ENCODE peak calls at places on chromosomes 7 and 10, in ten cellular contexts. L is stimulated activated CD8-positive, alpha-beta memory T cell treated with anti-CD3 and anti-CD28 coated beads, Interleukin-4, amount 100 ng/mL, for 24 hours; M is non-pigmented ciliary epithelial cell; Y is GM23248; I is globus pallidus; P is germinal center; V is posterior cingulate gyrus; O is KBM-7; Q is HS-5; A is NCI-H1092 treated with DMSO at 0.1 percent for 48 hours. S is an unnamed sample.
A peak's percentile ranks its signal among the peaks of the same experiment; 100 is the strongest.

GRCh38 chr7:99794585-99795502 is 10.9 kb upstream of the CYP3A4 start:
- DNase-seq in L (no peak), M (no peak), Y (peak; percentile 7), I (no peak), P (no peak), V (no peak), O (no peak), Q (peak; percentile 32), A (no peak), S (no peak)

GRCh38 chr7:157660971-157661610 is 324.3 kb downstream of the DNAJB6 start:
- DNase-seq in L (no peak), M (no peak), Y (no peak), I (no peak), P (no peak), V (no peak), O (no peak), Q (no peak), A (no peak), S (no peak)

GRCh38 chr7:107212719-107213118 is 43.9 kb downstream of the HBP1 start:
- DNase-seq in L (no peak), M (no peak), Y (no peak), I (no peak), P (no peak), V (no peak), O (no peak), Q (no peak), A (no peak), S (no peak)

GRCh38 chr10:5971886-5972285 is 5.5 kb downstream of the IL15RA start:
- DNase-seq in L (no peak), M (no peak), Y (no peak), I (no peak), P (no peak), V (no peak), O (no peak), Q (no peak), A (no peak), S (no peak)

GRCh38 chr7:106257752-106258151 is 27.0 kb downstream of the NAMPT start:
- DNase-seq in L (no peak), M (no peak), Y (no peak), I (no peak), P (no peak), V (no peak), O (no peak), Q (no peak), A (no peak), S (no peak)

GRCh38 chr10:119515511-119516045 is 26.9 kb downstream of the RGS10 start:
- DNase-seq in L (no peak), M (no peak), Y (no peak), I (no peak), P (no peak), V (no peak), O (no peak), Q (no peak), A (no peak), S (no peak)

GRCh38 chr10:30070001-30070759 is 10.8 kb upstream of the JCAD start:
- DNase-seq in L (no peak), M (no peak), Y (no peak), I (no peak), P (no peak), V (no peak), O (no peak), Q (no peak), A (no peak), S (peak; percentile 63)

GRCh38 chr7:91046322-91047088 is 217.7 kb upstream of the FZD1 start:
- DNase-seq in L (no peak), M (no peak), Y (peak; percentile 51), I (no peak), P (no peak), V (no peak), O (peak; percentile 2), Q (no peak), A (no peak), S (no peak)

GRCh38 chr7:79933144-79933543 is 201.5 kb upstream of the GNAI1 start:
- DNase-seq in L (no peak), M (peak; percentile 61), Y (peak; percentile 57), I (no peak), P (no peak), V (no peak), O (no peak), Q (peak; percentile 23), A (no peak), S (no peak)

GRCh38 chr10:66886848-66887247 is 39.0 kb upstream of the LRRTM3 start:
- DNase-seq in L (no peak), M (no peak), Y (no peak), I (no peak), P (no peak), V (no peak), O (no peak), Q (no peak), A (no peak), S (no peak)

S was measured in COLO829.